ENCODE peak calls at places on chromosomes 16 and 17, in four cellular contexts. X is adrenal gland, P is IMR-90, Y is esophagus squamous epithelium. E is an unnamed sample.

GRCh38 chr17:61410555-61411089 is 11.0 kb downstream of the TBX2 start:
- DNase-seq in X (peak), P (peak), Y (no peak), E (no peak)

GRCh38 chr17:66200685-66201092 is 8.8 kb upstream of the CEP112 start:
- DNase-seq in X (peak), P (peak), Y (no peak), E (peak)

GRCh38 chr17:1865252-1866037 is 35.6 kb downstream of the RPA1 start:
- DNase-seq in X (peak), P (peak), Y (no peak), E (peak)

GRCh38 chr17:69535022-69535570 is 120.6 kb downstream of the MAP2K6 start:
- DNase-seq in X (no peak), P (no peak), Y (no peak), E (no peak)

GRCh38 chr16:49461517-49461951 is 87.9 kb downstream of the C16orf78 start:
- DNase-seq in X (peak), P (no peak), Y (no peak), E (no peak)

GRCh38 chr16:49478107-49478506 is 104.5 kb downstream of the C16orf78 start:
- DNase-seq in X (no peak), P (no peak), Y (no peak), E (no peak)

GRCh38 chr17:79214940-79215604 is 140.4 kb downstream of the ENGASE start:
- DNase-seq in X (no peak), P (no peak), Y (no peak), E (no peak)

GRCh38 chr16:49351119-49351518 is 22.5 kb upstream of the C16orf78 start:
- DNase-seq in X (no peak), P (no peak), Y (no peak), E (no peak)

GRCh38 chr16:79484237-79484636 is 116.3 kb downstream of the MAF start:
- DNase-seq in X (no peak), P (no peak), Y (no peak), E (no peak)

GRCh38 chr17:9928601-9929341 is 23.7 kb upstream of the RCVRN start:
- DNase-seq in X (no peak), P (peak), Y (no peak), E (peak)

GRCh38 chr17:3828151-3828851 is 17.7 kb downstream of the NCBP3 start:
- DNase-seq in X (no peak), P (peak), Y (no peak), E (no peak)

GRCh38 chr17:36525888-36526287 is 8.8 kb downstream of the MYO19 start:
- DNase-seq in X (no peak), P (no peak), Y (no peak), E (no peak)

GRCh38 chr16:79003026-79003617 is 597.4 kb downstream of the MAF start:
- DNase-seq in X (no peak), P (no peak), Y (no peak), E (no peak)

GRCh38 chr17:18008496-18009268 is 30.3 kb downstream of the ATPAF2 start:
- DNase-seq in X (no peak), P (peak), Y (no peak), E (peak)

GRCh38 chr17:43309505-43310329 is 75.9 kb upstream of the RNU2-1 start:
- DNase-seq in X (peak), P (no peak), Y (no peak), E (no peak)

GRCh38 chr17:7262192-7263070 is at the start of gene CLDN7:
- DNase-seq in X (no peak), P (no peak), Y (no peak), E (no peak)

GRCh38 chr17:14318906-14319205 is 18.0 kb downstream of the HS3ST3B1 start:
- DNase-seq in X (no peak), P (no peak), Y (no peak), E (no peak)

GRCh38 chr17:30091771-30092170 is 24.8 kb upstream of the NSRP1 start:
- DNase-seq in X (no peak), P (peak), Y (no peak), E (no peak)

GRCh38 chr17:61574542-61575351 is 16.3 kb downstream of the NACA2 start:
- DNase-seq in X (no peak), P (peak), Y (no peak), E (peak)

GRCh38 chr16:81997738-81998137 is 13.5 kb downstream of the SDR42E1 start:
- DNase-seq in X (no peak), P (peak), Y (no peak), E (peak)

GRCh38 chr17:60851181-60851580 is 173.5 kb downstream of the BCAS3 start:
- DNase-seq in X (no peak), P (no peak), Y (no peak), E (no peak)

GRCh38 chr16:1708768-1709180 is 2.8 kb downstream of the MAPK8IP3 start:
- DNase-seq in X (peak), P (peak), Y (no peak), E (no peak)

GRCh38 chr16:48597563-48598392 is 12.2 kb downstream of the N4BP1 start:
- DNase-seq in X (no peak), P (peak), Y (no peak), E (no peak)

GRCh38 chr17:2056221-2057129 is 1.6 kb downstream of the HIC1 start:
- DNase-seq in X (no peak), P (peak), Y (no peak), E (no peak)

GRCh38 chr16:50371936-50372595 is 3.3 kb upstream of the BRD7 start:
- DNase-seq in X (peak), P (no peak), Y (no peak), E (no peak)

GRCh38 chr16:67151431-67152097 is 766 bp upstream of the B3GNT9 start:
- DNase-seq in X (no peak), P (no peak), Y (no peak), E (peak)

GRCh38 chr16:77213542-77214108 is 14.4 kb downstream of the SYCE1L start:
- DNase-seq in X (no peak), P (peak), Y (no peak), E (no peak)

GRCh38 chr16:86712158-86713009 is 134.0 kb downstream of the FOXL1 start:
- DNase-seq in X (no peak), P (no peak), Y (no peak), E (no peak)

GRCh38 chr17:76104140-76104895 is 731 bp upstream of the EXOC7 start:
- DNase-seq in X (no peak), P (no peak), Y (no peak), E (no peak)

GRCh38 chr17:76107507-76107906 is 3.9 kb upstream of the EXOC7 start:
- DNase-seq in X (no peak), P (no peak), Y (no peak), E (peak)

GRCh38 chr17:76103274-76104139 is at the start of gene EXOC7:
- DNase-seq in X (peak), P (peak), Y (peak), E (peak)

GRCh38 chr17:76102944-76103273 is 678 bp downstream of the EXOC7 start:
- DNase-seq in X (no peak), P (no peak), Y (no peak), E (no peak)

GRCh38 chr17:76104896-76105231 is 1.3 kb upstream of the EXOC7 start:
- DNase-seq in X (no peak), P (no peak), Y (no peak), E (no peak)
- H3K27ac ChIP-seq in X (no peak), P (no peak), Y (no peak), E (no peak)

GRCh38 chr16:8956265-8957060 is 7.2 kb downstream of the USP7 start:
- DNase-seq in X (peak), P (no peak), Y (no peak), E (no peak)

GRCh38 chr16:8957509-8958157 is 6.1 kb downstream of the USP7 start:
- DNase-seq in X (no peak), P (no peak), Y (no peak), E (no peak)

GRCh38 chr16:8957061-8957392 is 6.7 kb downstream of the USP7 start:
- DNase-seq in X (no peak), P (no peak), Y (no peak), E (no peak)

GRCh38 chr16:8959921-8960787 is 3.6 kb downstream of the USP7 start:
- DNase-seq in X (no peak), P (peak), Y (no peak), E (peak)

DNA sequence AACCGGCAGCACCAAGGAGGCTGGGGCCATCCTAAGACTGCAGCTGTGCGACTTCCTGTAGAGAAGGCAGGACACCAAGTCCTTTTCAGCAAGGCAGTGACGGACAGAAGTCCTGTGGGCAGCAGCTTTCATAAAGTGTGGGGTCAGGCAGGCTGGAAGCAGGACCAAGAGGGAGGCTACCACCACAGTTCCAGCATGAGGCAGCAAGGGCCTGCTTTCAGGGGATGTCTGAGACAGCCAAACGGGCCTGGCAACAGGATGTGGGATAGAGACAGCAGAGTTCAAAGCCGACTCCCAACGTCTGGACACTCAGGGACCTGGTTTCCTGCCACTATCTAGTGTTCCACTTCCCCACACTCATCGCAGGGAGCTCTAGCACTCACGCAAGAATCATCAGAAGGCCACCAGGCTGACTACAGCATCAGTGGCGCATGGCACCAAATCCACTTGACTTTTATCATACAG is 5.3 kb downstream of the USP7 start:
- DNase-seq in X (no peak), P (peak), Y (no peak), E (peak)
- H3K4me3 ChIP-seq in X (no peak), P (no peak), Y (no peak), E (no peak)

GRCh38 chr17:42275527-42276358 is 448 bp downstream of the STAT5B start:
- DNase-seq in X (no peak), P (peak), Y (no peak), E (no peak)
- H3K27ac ChIP-seq in X (peak), P (peak), Y (peak), E (no peak)

DNA sequence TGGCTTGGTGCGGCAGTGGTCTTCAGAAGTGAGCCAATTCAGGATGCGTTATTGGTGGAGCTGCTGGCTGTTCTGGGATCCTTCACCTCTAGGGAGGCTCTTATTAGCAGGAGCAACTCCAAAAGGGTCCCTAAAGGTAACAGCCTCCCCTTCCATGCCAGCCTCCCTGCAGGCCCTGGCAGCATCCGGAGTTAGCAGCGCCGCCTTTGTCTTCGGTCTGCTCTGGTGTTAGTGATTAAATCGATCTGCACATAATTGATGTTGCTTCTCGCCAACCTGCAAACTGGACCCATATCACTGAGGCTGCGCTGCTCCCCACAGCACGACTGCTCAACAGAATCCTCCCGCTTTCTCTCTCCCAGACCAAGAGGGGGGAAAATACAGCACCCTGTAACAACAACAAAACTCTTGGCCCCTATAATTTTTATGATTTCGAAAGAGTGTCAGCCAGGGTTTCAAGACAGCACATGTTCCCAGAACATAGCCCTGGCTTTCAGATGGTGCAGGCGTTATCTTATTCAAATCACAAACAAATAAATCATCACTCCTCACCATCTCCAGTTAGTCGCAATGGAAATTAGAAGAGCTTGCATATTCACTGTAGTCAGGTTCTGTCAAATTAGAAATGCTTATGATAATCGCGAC is 76.0 kb downstream of the IRX3 start:
- DNase-seq in X (no peak), P (no peak), Y (no peak), E (no peak)
- H3K4me3 ChIP-seq in X (no peak), P (no peak), Y (no peak), E (no peak)

DNA sequence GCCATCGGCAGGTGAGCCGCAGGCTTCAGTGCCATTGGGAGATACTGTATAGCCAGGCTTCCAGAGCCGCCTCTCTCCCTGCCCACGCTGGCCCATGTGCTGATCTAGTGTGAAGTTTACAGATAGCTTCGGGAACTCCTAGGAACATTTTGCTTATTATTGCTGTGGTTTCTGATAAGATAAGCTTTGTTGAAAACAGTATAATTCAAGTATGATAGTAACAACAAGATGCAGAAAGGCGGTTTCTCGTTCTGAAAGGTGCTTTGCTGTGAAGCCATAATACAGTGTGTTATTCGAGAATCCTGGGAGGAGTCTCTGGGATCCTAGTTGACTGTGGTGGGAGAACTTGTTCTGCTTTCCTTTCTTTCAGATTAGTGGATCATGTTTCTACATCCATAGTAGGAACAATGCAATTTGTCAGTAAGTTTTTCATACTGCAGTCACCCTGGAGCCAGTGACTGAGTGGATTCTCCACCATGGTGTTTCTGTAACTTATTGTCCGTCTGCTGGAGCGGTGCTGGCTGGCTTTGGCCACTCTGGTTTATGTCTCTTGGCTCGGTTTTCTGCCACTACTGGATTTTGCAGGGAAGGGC is 31.5 kb downstream of the RAB11FIP3 start:
- DNase-seq in X (no peak), P (peak), Y (no peak), E (peak)
- H3K27ac ChIP-seq in X (no peak), P (no peak), Y (no peak), E (no peak)

DNA sequence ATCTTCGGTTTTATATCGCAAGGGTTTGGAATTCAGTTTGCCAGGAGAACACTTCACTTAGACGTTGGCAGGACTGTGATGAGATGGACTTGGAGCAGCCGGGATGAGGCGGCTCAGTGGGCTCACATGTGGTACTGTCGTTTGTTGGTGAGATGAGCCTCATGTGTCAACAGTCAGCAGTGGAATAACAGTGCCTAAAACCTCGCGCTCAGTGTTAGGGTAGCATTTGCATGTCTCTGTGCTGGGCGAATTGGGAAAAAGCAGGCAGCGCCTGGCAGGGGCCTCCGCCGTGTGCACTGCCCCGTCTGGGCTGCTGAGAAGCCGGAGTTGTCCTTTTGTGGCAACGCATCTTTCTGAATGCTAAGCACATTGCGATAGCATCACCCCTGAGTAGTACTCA is 49.7 kb downstream of the CRISPLD2 start:
- DNase-seq in X (no peak), P (no peak), Y (no peak), E (no peak)
- H3K4me3 ChIP-seq in X (no peak), P (no peak), Y (no peak), E (no peak)

GRCh38 chr17:47732399-47733046 is 513 bp upstream of the TBX21 start:
- DNase-seq in X (no peak), P (no peak), Y (no peak), E (no peak)

GRCh38 chr17:47731396-47731795 is 1.6 kb upstream of the TBX21 start:
- DNase-seq in X (no peak), P (no peak), Y (no peak), E (no peak)

GRCh38 chr17:47735139-47735464 is 2.1 kb downstream of the TBX21 start:
- DNase-seq in X (no peak), P (no peak), Y (no peak), E (no peak)

GRCh38 chr17:47733414-47734288 is 615 bp downstream of the TBX21 start:
- DNase-seq in X (no peak), P (no peak), Y (no peak), E (no peak)

GRCh38 chr17:47733047-47733413 is at the start of gene TBX21:
- DNase-seq in X (peak), P (no peak), Y (peak), E (peak)
- H3K27ac ChIP-seq in X (no peak), P (no peak), Y (peak), E (no peak)

DNA sequence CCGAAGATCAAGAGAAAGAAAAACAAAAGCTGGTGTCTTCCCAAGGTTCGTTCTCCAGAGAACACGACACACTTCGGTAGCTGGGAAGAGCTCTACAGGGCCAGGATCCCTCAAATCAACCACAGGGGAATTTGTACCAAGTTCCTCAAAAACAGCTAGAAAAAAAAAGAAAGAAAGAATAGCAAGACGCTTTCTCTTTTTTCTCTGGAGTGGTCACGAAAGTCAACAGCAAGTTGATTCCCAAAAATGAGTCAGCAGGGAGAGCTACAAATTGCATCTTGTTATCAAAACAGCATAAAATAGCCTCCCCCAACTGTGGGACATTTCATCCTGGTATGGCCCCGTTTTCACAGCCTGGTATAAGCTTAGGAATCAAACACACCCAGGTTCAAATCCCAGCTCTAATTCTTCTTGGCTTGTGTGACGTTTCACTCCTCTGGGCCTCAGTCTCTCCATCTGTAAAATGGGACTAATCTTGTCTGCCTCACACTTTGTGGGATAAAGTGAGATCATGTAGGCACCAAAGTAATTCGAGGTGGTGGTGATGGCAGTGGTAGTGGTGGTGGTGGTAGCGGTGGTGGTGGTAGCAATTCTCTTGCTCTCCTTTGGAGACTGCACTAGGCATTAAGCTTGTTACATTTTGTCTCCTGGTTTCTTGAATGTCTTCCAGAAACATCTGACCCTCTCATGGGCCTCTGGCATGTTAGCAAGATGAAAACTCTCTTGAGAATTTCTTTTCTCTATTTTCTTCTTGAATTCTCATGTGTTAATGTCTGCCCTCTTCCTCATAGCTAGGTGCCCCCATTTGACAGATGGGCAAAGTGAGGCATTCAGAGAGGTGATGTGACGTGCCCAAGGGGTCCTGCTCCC is 988 bp upstream of the IL21R start:
- DNase-seq in X (no peak), P (peak), Y (no peak), E (no peak)
- H3K4me3 ChIP-seq in X (no peak), P (no peak), Y (no peak), E (no peak)

GRCh38 chr16:8816967-8817662 is 19.5 kb downstream of the PMM2 start:
- DNase-seq in X (no peak), P (peak), Y (no peak), E (no peak)

GRCh38 chr16:8819635-8820034 is 22.0 kb downstream of the PMM2 start:
- DNase-seq in X (no peak), P (no peak), Y (no peak), E (no peak)

GRCh38 chr16:8818499-8819270 is 21.0 kb downstream of the PMM2 start:
- DNase-seq in X (no peak), P (no peak), Y (no peak), E (no peak)

GRCh38 chr16:8812162-8812843 is 14.7 kb downstream of the PMM2 start:
- DNase-seq in X (no peak), P (no peak), Y (no peak), E (no peak)

DNA sequence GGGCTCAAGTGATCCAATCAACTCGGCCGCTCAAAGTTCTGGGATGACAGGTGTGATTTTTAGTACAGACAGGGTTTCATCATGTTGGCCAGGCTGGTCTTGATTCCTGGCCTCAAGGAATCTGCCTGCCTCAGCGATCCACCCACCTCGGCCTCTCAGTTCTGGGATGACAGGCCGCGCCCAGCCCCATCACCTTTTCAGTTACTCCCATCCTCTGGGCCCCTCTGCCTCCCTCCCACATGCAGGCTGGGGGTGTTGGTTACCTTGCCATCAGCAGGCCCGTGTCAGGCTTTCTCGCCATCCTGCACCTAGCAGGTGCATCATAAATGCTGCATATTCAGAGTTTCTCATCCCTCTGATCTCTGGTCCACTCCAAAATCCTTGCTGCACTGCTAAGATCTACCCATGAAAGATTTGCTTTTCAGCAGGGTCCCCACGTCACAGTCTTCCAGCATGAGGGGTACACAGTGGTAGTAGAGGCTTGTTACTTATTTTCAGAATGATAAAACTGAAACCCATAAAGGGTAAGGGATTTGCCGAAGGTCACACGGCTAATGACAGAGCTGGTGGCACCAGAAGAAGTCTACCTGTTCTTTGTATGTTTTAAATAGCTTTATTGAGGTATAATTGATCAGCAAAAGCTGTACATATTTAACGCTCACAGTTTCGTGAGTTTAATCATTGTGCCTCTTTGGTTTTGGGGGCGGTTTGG is 16.6 kb downstream of the PMM2 start:
- DNase-seq in X (no peak), P (no peak), Y (no peak), E (no peak)
- H3K27ac ChIP-seq in X (no peak), P (no peak), Y (no peak), E (no peak)

E was measured in SJCRH30.